ENCODE peak calls at places on chromosome 18, in four cellular contexts. One of them, this sample, is unnamed.

GRCh38 chr18:12345491-12346239 is 31.4 kb downstream of the AFG3L2 start:
- DNase-seq in IMR-90: no peak
- DNase-seq in A549: no peak
- DNase-seq in HepG2: no peak
- DNase-seq in this sample: no peak

GRCh38 chr18:12747530-12748315 is 44.9 kb downstream of the PSMG2 start:
- DNase-seq in IMR-90: peak
- DNase-seq in HepG2: no peak
- DNase-seq in A549: no peak
- DNase-seq in this sample: no peak

GRCh38 chr18:50009772-50010171 is 185.2 kb downstream of the MYO5B start:
- DNase-seq in IMR-90: peak
- DNase-seq in A549: peak
- DNase-seq in HepG2: peak
- DNase-seq in this sample: peak

GRCh38 chr18:57141208-57142129 is 5.4 kb upstream of the BOD1L2 start:
- DNase-seq in HepG2: peak
- DNase-seq in IMR-90: no peak
- DNase-seq in A549: no peak
- DNase-seq in this sample: no peak

GRCh38 chr18:49591775-49592174 is 29.9 kb downstream of the LIPG start:
- DNase-seq in A549: no peak
- DNase-seq in HepG2: no peak
- DNase-seq in IMR-90: no peak
- DNase-seq in this sample: no peak

GRCh38 chr18:54712315-54712714 is 116.0 kb upstream of the RAB27B start:
- DNase-seq in IMR-90: peak
- DNase-seq in A549: no peak
- DNase-seq in HepG2: no peak
- DNase-seq in this sample: no peak

GRCh38 chr18:52716926-52717325 is 376.9 kb downstream of the DCC start:
- DNase-seq in HepG2: peak
- DNase-seq in IMR-90: peak
- DNase-seq in A549: peak
- DNase-seq in this sample: no peak

GRCh38 chr18:40685241-40685640 is 1269.8 kb upstream of the PIK3C3 start:
- DNase-seq in A549: no peak
- DNase-seq in HepG2: no peak
- DNase-seq in IMR-90: no peak
- DNase-seq in this sample: no peak

GRCh38 chr18:56185126-56185525 is 453.3 kb downstream of the TXNL1 start:
- DNase-seq in IMR-90: no peak
- DNase-seq in A549: no peak
- DNase-seq in HepG2: no peak
- DNase-seq in this sample: no peak

GRCh38 chr18:2981212-2981728 is 31.7 kb downstream of the LPIN2 start:
- DNase-seq in IMR-90: peak
- DNase-seq in HepG2: no peak
- DNase-seq in A549: peak
- DNase-seq in this sample: no peak

GRCh38 chr18:28584726-28585125 is 407.8 kb upstream of the CDH2 start:
- DNase-seq in A549: no peak
- DNase-seq in HepG2: no peak
- DNase-seq in IMR-90: peak
- DNase-seq in this sample: no peak

GRCh38 chr18:51091270-51091669 is 61.3 kb downstream of the SMAD4 start:
- DNase-seq in A549: no peak
- DNase-seq in HepG2: no peak
- DNase-seq in IMR-90: no peak
- DNase-seq in this sample: no peak

GRCh38 chr18:74942319-74942910 is 266.5 kb downstream of the PTGR3 start:
- DNase-seq in HepG2: no peak
- DNase-seq in A549: no peak
- DNase-seq in IMR-90: peak
- DNase-seq in this sample: no peak

GRCh38 chr18:9366126-9366714 is 31.6 kb downstream of the TWSG1 start:
- DNase-seq in A549: peak
- DNase-seq in HepG2: no peak
- DNase-seq in IMR-90: peak
- DNase-seq in this sample: no peak

GRCh38 chr18:36580874-36581750 is 247.7 kb downstream of the TPGS2 start:
- DNase-seq in HepG2: no peak
- DNase-seq in A549: no peak
- DNase-seq in IMR-90: peak
- DNase-seq in this sample: no peak

GRCh38 chr18:36579311-36579710 is 249.5 kb downstream of the TPGS2 start:
- DNase-seq in IMR-90: no peak
- DNase-seq in A549: no peak
- DNase-seq in HepG2: no peak
- DNase-seq in this sample: no peak

GRCh38 chr18:36580266-36580665 is 248.5 kb downstream of the TPGS2 start:
- DNase-seq in IMR-90: peak
- DNase-seq in A549: no peak
- DNase-seq in HepG2: no peak
- DNase-seq in this sample: no peak

GRCh38 chr18:36578871-36579270 is 249.9 kb downstream of the TPGS2 start:
- DNase-seq in A549: no peak
- DNase-seq in HepG2: no peak
- DNase-seq in IMR-90: peak
- DNase-seq in this sample: no peak

GRCh38 chr18:36583155-36583745 is 245.6 kb downstream of the TPGS2 start:
- DNase-seq in A549: no peak
- DNase-seq in HepG2: no peak
- DNase-seq in IMR-90: no peak
- DNase-seq in this sample: no peak
- TF ChIP-seq BHLHE40 in A549: no peak
- TF ChIP-seq BHLHE40 in HepG2: no peak
- TF ChIP-seq BHLHE40 in IMR-90: no peak
- TF ChIP-seq BHLHE40 in this sample: no peak

GRCh38 chr18:23073996-23074606 is 61.2 kb upstream of the CABLES1 start:
- DNase-seq in HepG2: no peak
- DNase-seq in IMR-90: no peak
- DNase-seq in A549: no peak
- DNase-seq in this sample: no peak

GRCh38 chr18:23068692-23069305 is 66.5 kb upstream of the CABLES1 start:
- DNase-seq in HepG2: no peak
- DNase-seq in A549: no peak
- DNase-seq in IMR-90: no peak
- DNase-seq in this sample: no peak

GRCh38 chr18:23069481-23069880 is 65.8 kb upstream of the CABLES1 start:
- DNase-seq in HepG2: no peak
- DNase-seq in IMR-90: no peak
- DNase-seq in A549: no peak
- DNase-seq in this sample: no peak

GRCh38 chr18:23072079-23072478 is 63.2 kb upstream of the CABLES1 start:
- DNase-seq in IMR-90: no peak
- DNase-seq in A549: no peak
- DNase-seq in HepG2: no peak
- DNase-seq in this sample: no peak

DNA sequence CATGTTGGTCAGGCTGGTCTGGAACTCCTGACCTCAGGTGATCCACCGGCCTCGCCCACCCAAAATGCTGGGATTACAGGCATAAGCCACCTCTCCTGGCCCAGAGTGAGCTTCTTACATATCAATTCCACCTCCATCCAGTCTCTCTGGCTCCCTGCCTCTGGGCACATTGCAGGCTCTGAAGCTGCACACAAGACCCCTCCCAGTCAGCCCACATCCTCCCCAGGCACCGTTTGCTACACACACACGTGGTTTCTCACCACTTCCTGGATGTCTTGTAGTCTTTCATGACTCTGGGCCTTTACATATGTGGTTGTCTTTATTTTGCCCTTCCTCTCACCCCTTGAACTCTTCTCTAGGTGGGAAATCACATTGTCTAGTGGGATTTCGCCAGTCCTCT is 64.0 kb upstream of the CABLES1 start:
- DNase-seq in HepG2: no peak
- DNase-seq in IMR-90: peak
- DNase-seq in A549: no peak
- DNase-seq in this sample: no peak
- TF ChIP-seq MAFK in HepG2: no peak
- TF ChIP-seq MAFK in IMR-90: no peak
- TF ChIP-seq MAFK in A549: no peak
- TF ChIP-seq MAFK in this sample: no peak

GRCh38 chr18:79625924-79626561 is 53.6 kb upstream of the CTDP1 start:
- DNase-seq in IMR-90: no peak
- DNase-seq in HepG2: no peak
- DNase-seq in A549: no peak
- DNase-seq in this sample: no peak
- TF ChIP-seq BHLHE40 in IMR-90: no peak
- TF ChIP-seq BHLHE40 in HepG2: no peak
- TF ChIP-seq BHLHE40 in A549: no peak
- TF ChIP-seq BHLHE40 in this sample: no peak

GRCh38 chr18:5503740-5504139 is 40.1 kb downstream of the EPB41L3 start:
- DNase-seq in IMR-90: peak
- DNase-seq in HepG2: no peak
- DNase-seq in A549: no peak
- DNase-seq in this sample: no peak
- TF ChIP-seq MAFK in IMR-90: no peak
- TF ChIP-seq MAFK in HepG2: no peak
- TF ChIP-seq MAFK in A549: no peak
- TF ChIP-seq MAFK in this sample: no peak

GRCh38 chr18:76208632-76209308 is 286.3 kb downstream of the ZNF516 start:
- DNase-seq in A549: no peak
- DNase-seq in IMR-90: no peak
- DNase-seq in HepG2: no peak
- DNase-seq in this sample: no peak
- TF ChIP-seq BHLHE40 in A549: no peak
- TF ChIP-seq BHLHE40 in IMR-90: no peak
- TF ChIP-seq BHLHE40 in HepG2: no peak
- TF ChIP-seq BHLHE40 in this sample: no peak

GRCh38 chr18:64799378-64799777 is 650.5 kb upstream of the LINC00305 start:
- DNase-seq in HepG2: no peak
- DNase-seq in IMR-90: no peak
- DNase-seq in A549: no peak
- DNase-seq in this sample: no peak
- TF ChIP-seq MAFK in HepG2: no peak
- TF ChIP-seq MAFK in IMR-90: no peak
- TF ChIP-seq MAFK in A549: no peak
- TF ChIP-seq MAFK in this sample: no peak

This sample was measured in K562.